ENCODE peak calls at places on chromosomes 4 and X, in four cellular contexts. L is prostate gland, R is vagina, K is Panc1. B is an unnamed sample. For H3K4me1, the result is how much of the 10 kb centered on the place peaks cover.

GRCh38 chr4:118586357-118586790 is 98.8 kb upstream of the METTL14 start:
- DNase-seq in K (no peak), R (no peak), L (no peak), B (no peak)

GRCh38 chr4:156545003-156545785 is 426.4 kb downstream of the PDGFC start:
- DNase-seq in K (no peak), R (no peak), L (no peak), B (no peak)

GRCh38 chr4:153651961-153652784 is 31.9 kb upstream of the TLR2 start:
- DNase-seq in R (no peak), L (no peak), K (no peak), B (no peak)

GRCh38 chr4:6222761-6223292 is 22.5 kb upstream of the JAKMIP1 start:
- DNase-seq in K (no peak), R (no peak), L (no peak), B (no peak)

GRCh38 chr4:163776961-163777360 is 282.5 kb downstream of the TMA16 start:
- DNase-seq in R (no peak), L (no peak), K (no peak), B (no peak)

GRCh38 chrX:68894142-68894512 is 65.3 kb downstream of the EFNB1 start:
- DNase-seq in R (no peak), L (no peak), K (no peak), B (no peak)

GRCh38 chrX:37871626-37872302 is 24.4 kb upstream of the DYNLT3 start:
- DNase-seq in L (no peak), K (peak), R (no peak), B (no peak)

GRCh38 chrX:100995469-100995868 is 26.0 kb downstream of the ARL13A start:
- DNase-seq in R (no peak), L (no peak), K (no peak), B (no peak)

GRCh38 chr4:166293551-166293950 is 420.5 kb downstream of the TLL1 start:
- DNase-seq in L (no peak), R (no peak), K (no peak), B (no peak)

GRCh38 chrX:31580726-31581125 is 508.9 kb upstream of the FTHL17 start:
- DNase-seq in K (no peak), L (no peak), R (no peak), B (no peak)

GRCh38 chrX:42934020-42934701 is 156.2 kb upstream of the PPP1R2C start:
- DNase-seq in K (no peak), L (no peak), R (no peak), B (no peak)

GRCh38 chr4:16122784-16123183 is 39.0 kb upstream of the PROM1 start:
- DNase-seq in L (no peak), K (no peak), R (peak), B (no peak)

GRCh38 chr4:158098802-158099201 is 74.0 kb downstream of the GASK1B start:
- DNase-seq in L (no peak), K (no peak), R (no peak), B (no peak)

GRCh38 chr4:113339430-113339813 is 290.0 kb downstream of the ANK2 start:
- DNase-seq in L (no peak), K (no peak), R (no peak), B (no peak)

GRCh38 chr4:119679251-119679650 is 50.6 kb upstream of the PDE5A start:
- DNase-seq in R (no peak), K (no peak), L (no peak), B (no peak)

GRCh38 chr4:158410272-158410671 is 111.4 kb upstream of the RXFP1 start:
- DNase-seq in K (no peak), L (no peak), R (no peak), B (no peak)

GRCh38 chr4:1210971-1211370 is 38.0 kb downstream of the CTBP1 start:
- DNase-seq in L (no peak), K (no peak), R (no peak), B (peak)

GRCh38 chrX:151174581-151175282 is 1.7 kb upstream of the GPR50 start:
- DNase-seq in L (no peak), R (no peak), K (no peak), B (no peak)

GRCh38 chrX:14039344-14039743 is 9.7 kb upstream of the GEMIN8 start:
- DNase-seq in K (no peak), L (peak), R (no peak), B (no peak)

GRCh38 chrX:10833299-10834169 is 213.1 kb upstream of the MID1 start:
- DNase-seq in K (no peak), R (peak), L (peak), B (peak)

GRCh38 chrX:8820910-8821527 is 19.8 kb upstream of the FAM9A start:
- DNase-seq in R (no peak), K (no peak), L (no peak), B (no peak)

GRCh38 chr4:115711575-115711974 is 598.2 kb upstream of the NDST4 start:
- DNase-seq in L (no peak), K (no peak), R (no peak), B (no peak)

GRCh38 chr4:162497564-162498167 is 333.9 kb upstream of the FSTL5 start:
- DNase-seq in L (no peak), K (no peak), R (no peak), B (no peak)

GRCh38 chr4:4496604-4497372 is 45.1 kb downstream of the STX18 start:
- DNase-seq in K (no peak), L (no peak), R (no peak), B (no peak)

GRCh38 chr4:183485411-183486160 is 19.3 kb upstream of the ING2 start:
- DNase-seq in L (no peak), K (no peak), R (no peak), B (no peak)

GRCh38 chr4:13816472-13816871 is 188.9 kb upstream of the BOD1L1 start:
- DNase-seq in R (no peak), K (no peak), L (no peak), B (no peak)

GRCh38 chr4:84750260-84750955 is 167.5 kb downstream of the CDS1 start:
- DNase-seq in R (no peak), L (peak), K (peak), B (no peak)

GRCh38 chr4:10106421-10107039 is 10.1 kb downstream of the WDR1 start:
- DNase-seq in K (peak), L (peak), R (peak), B (peak)

GRCh38 chr4:39114436-39114835 is 52.4 kb downstream of the KLHL5 start:
- DNase-seq in R (no peak), L (no peak), K (no peak), B (no peak)

GRCh38 chrX:139204576-139204902 is 326.0 kb upstream of the F9 start:
- DNase-seq in K (no peak), R (no peak), L (no peak), B (no peak)

GRCh38 chr4:74397748-74398426 is 32.9 kb downstream of the EREG start:
- DNase-seq in K (no peak), L (no peak), R (no peak), B (no peak)

GRCh38 chrX:1094934-1095333 is 117.5 kb downstream of the CRLF2 start:
- DNase-seq in K (no peak), L (no peak), R (no peak), B (peak)

GRCh38 chrX:11899091-11899490 is 141.1 kb downstream of the MSL3 start:
- DNase-seq in L (no peak), K (no peak), R (no peak), B (no peak)

GRCh38 chr4:33696066-33696465 is 2548.2 kb downstream of the ARAP2 start:
- DNase-seq in K (no peak), L (no peak), R (no peak), B (no peak)

GRCh38 chrX:119728487-119728886 is 29.9 kb upstream of the SOWAHD start:
- DNase-seq in R (no peak), K (no peak), L (no peak), B (no peak)

GRCh38 chr4:28565434-28565833 is 1704.8 kb downstream of the STIM2 start:
- DNase-seq in K (no peak), L (no peak), R (no peak), B (no peak)

GRCh38 chrX:132940727-132941162 is 17.7 kb downstream of the HS6ST2 start:
- DNase-seq in R (no peak), K (no peak), L (no peak), B (no peak)

GRCh38 chrX:150575415-150575814 is 7.0 kb downstream of the MTM1 start:
- DNase-seq in R (no peak), L (peak), K (no peak), B (no peak)

GRCh38 chr4:7971159-7971631 is 31.5 kb upstream of the AFAP1 start:
- DNase-seq in L (no peak), R (no peak), K (no peak), B (no peak)

GRCh38 chr4:3851211-3851610 is 85.0 kb downstream of the ADRA2C start:
- DNase-seq in L (no peak), K (no peak), R (no peak), B (no peak)

GRCh38 chr4:152328595-152328994 is 207.3 kb downstream of the FBXW7 start:
- DNase-seq in L (peak), R (no peak), K (no peak), B (no peak)
- H3K4me1 ChIP-seq in L (under half), R (under half), K (under half), B (half or more)

GRCh38 chr4:147192679-147193078 is 247.0 kb upstream of the TTC29 start:
- DNase-seq in K (no peak), R (no peak), L (no peak), B (no peak)
- H3K4me3 ChIP-seq in K (no peak), R (no peak), L (no peak), B (no peak)

GRCh38 chr4:80423553-80424224 is 88.2 kb downstream of the CFAP299 start:
- DNase-seq in L (no peak), R (no peak), K (no peak), B (no peak)
- TF ChIP-seq POLR2AphosphoS5 in L (no peak), R (no peak), K (no peak), B (no peak)

GRCh38 chr4:89303989-89304388 is 3.6 kb downstream of the GPRIN3 start:
- DNase-seq in K (no peak), L (no peak), R (no peak), B (no peak)
- H3K4me1 ChIP-seq in K (under half), L (under half), R (under half), B (under half)